ENCODE peak calls at places on chromosomes 4 and X, in five cellular contexts. G is T1000, V is IMR-90, H is spleen, M is right lobe of liver. K is an unnamed sample.

GRCh38 chr4:99395595-99396364 is 39.4 kb downstream of the ADH7 start:
- DNase-seq in V (peak), M (no peak), H (no peak), G (no peak), K (no peak)

GRCh38 chr4:86496094-86497060 is 97.7 kb upstream of the PTPN13 start:
- DNase-seq in G (no peak), V (peak), H (no peak), M (no peak), K (peak)

GRCh38 chr4:52914051-52914605 is 52.0 kb downstream of the RASL11B start:
- DNase-seq in H (no peak), V (peak), G (no peak), M (no peak), K (no peak)

GRCh38 chr4:61740950-61741638 is 541.0 kb downstream of the ADGRL3 start:
- DNase-seq in G (no peak), V (no peak), H (no peak), M (no peak), K (no peak)

GRCh38 chr4:145881991-145882390 is 56.6 kb downstream of the ZNF827 start:
- DNase-seq in G (no peak), V (no peak), H (no peak), M (no peak), K (no peak)

GRCh38 chr4:113979157-113979972 is at the start of gene ARSJ:
- DNase-seq in V (peak), M (peak), G (peak), H (peak), K (peak)

GRCh38 chrX:120293015-120293414 is 18.2 kb downstream of the TMEM255A start:
- DNase-seq in H (no peak), G (no peak), V (no peak), M (no peak), K (no peak)

GRCh38 chr4:155828628-155829027 is 37.4 kb downstream of the ASIC5 start:
- DNase-seq in H (no peak), M (no peak), V (peak), G (no peak), K (no peak)

GRCh38 chrX:120753413-120754251 is 122.0 kb downstream of the CT47B1 start:
- DNase-seq in M (no peak), G (no peak), H (no peak), V (no peak), K (no peak)

GRCh38 chr4:2794707-2795557 is 2.0 kb downstream of the SH3BP2 start:
- DNase-seq in H (peak), G (peak), V (peak), M (peak), K (no peak)

GRCh38 chr4:113049421-113050355 is at the start of gene ANK2:
- DNase-seq in H (no peak), V (no peak), G (no peak), M (no peak), K (no peak)

GRCh38 chrX:136839196-136839595 is 41.3 kb downstream of the RBMX start:
- DNase-seq in V (peak), G (no peak), H (no peak), M (no peak), K (no peak)

GRCh38 chr4:183417356-183417755 is 27.1 kb upstream of the CDKN2AIP start:
- DNase-seq in V (no peak), M (no peak), H (no peak), G (no peak), K (no peak)

GRCh38 chrX:48974033-48974432 is 2.4 kb upstream of the KCND1 start:
- DNase-seq in G (no peak), M (no peak), H (peak), V (no peak), K (no peak)

GRCh38 chr4:114659386-114660008 is 60.9 kb downstream of the UGT8 start:
- DNase-seq in G (no peak), V (peak), H (peak), M (peak), K (peak)

GRCh38 chr4:147772459-147772969 is 40.6 kb downstream of the ARHGAP10 start:
- DNase-seq in M (no peak), V (peak), H (no peak), G (peak), K (no peak)

GRCh38 chr4:83644677-83645639 is 109.0 kb downstream of the GPAT3 start:
- DNase-seq in V (peak), H (no peak), G (no peak), M (no peak), K (no peak)

GRCh38 chr4:189285377-189285776 is 655.3 kb upstream of the FRG1 start:
- DNase-seq in G (no peak), V (no peak), H (no peak), M (no peak), K (no peak)

GRCh38 chr4:6749340-6750171 is 33.0 kb upstream of the KIAA0232 start:
- DNase-seq in H (peak), G (no peak), M (peak), V (peak), K (no peak)

GRCh38 chr4:153649572-153649991 is 34.5 kb upstream of the TLR2 start:
- DNase-seq in H (no peak), G (no peak), V (peak), M (no peak), K (no peak)

GRCh38 chr4:56434599-56435000 is 815 bp downstream of the PPAT start:
- DNase-seq in H (no peak), G (no peak), M (no peak), V (peak), K (no peak)

GRCh38 chr4:127610488-127610887 is 22.3 kb upstream of the INTU start:
- DNase-seq in G (no peak), H (no peak), V (no peak), M (no peak), K (no peak)

GRCh38 chrX:15619053-15619772 is 18.5 kb upstream of the ACE2 start:
- DNase-seq in H (no peak), M (no peak), V (peak), G (peak), K (no peak)

K was measured in mesothelial cell of epicardium.